ENCODE peak calls at places on chromosome 22, in four cellular contexts. One of them, this sample, is unnamed.

GRCh38 chr22:43582394-43582793 is 170.6 kb downstream of the MPPED1 start:
- DNase-seq in gastrocnemius medialis: no peak
- DNase-seq in PC-9: no peak
- DNase-seq in neural progenitor cell: no peak
- DNase-seq in this sample: no peak

GRCh38 chr22:49026476-49027121 is 801.1 kb downstream of the BRD1 start:
- DNase-seq in gastrocnemius medialis: no peak
- DNase-seq in PC-9: no peak
- DNase-seq in neural progenitor cell: peak; percentile 45
- DNase-seq in this sample: no peak

GRCh38 chr22:48941903-48942625 is 885.6 kb downstream of the BRD1 start:
- DNase-seq in gastrocnemius medialis: no peak
- DNase-seq in PC-9: no peak
- DNase-seq in neural progenitor cell: no peak
- DNase-seq in this sample: no peak

GRCh38 chr22:39746600-39747262 is 146.8 kb downstream of the ENTHD1 start:
- DNase-seq in gastrocnemius medialis: no peak
- DNase-seq in PC-9: no peak
- DNase-seq in neural progenitor cell: no peak
- DNase-seq in this sample: no peak

GRCh38 chr22:44628856-44629255 is 73.1 kb upstream of the PRR5 start:
- DNase-seq in gastrocnemius medialis: no peak
- DNase-seq in PC-9: no peak
- DNase-seq in neural progenitor cell: no peak
- DNase-seq in this sample: no peak

GRCh38 chr22:36328635-36329216 is 59.0 kb downstream of the MYH9 start:
- DNase-seq in gastrocnemius medialis: peak; percentile 79
- DNase-seq in PC-9: peak; percentile 50
- DNase-seq in neural progenitor cell: no peak
- DNase-seq in this sample: peak; percentile 88

GRCh38 chr22:27995801-27996528 is 76.9 kb upstream of the PITPNB start:
- DNase-seq in gastrocnemius medialis: no peak
- DNase-seq in PC-9: no peak
- DNase-seq in neural progenitor cell: no peak
- DNase-seq in this sample: peak; percentile 10

GRCh38 chr22:45645526-45646414 is 25.9 kb upstream of the ATXN10 start:
- DNase-seq in gastrocnemius medialis: peak; percentile 49
- DNase-seq in PC-9: peak; percentile 37
- DNase-seq in neural progenitor cell: peak; percentile 86
- DNase-seq in this sample: peak; percentile 46

GRCh38 chr22:46178755-46179505 is 28.6 kb downstream of the PPARA start:
- DNase-seq in gastrocnemius medialis: no peak
- DNase-seq in PC-9: no peak
- DNase-seq in neural progenitor cell: no peak
- DNase-seq in this sample: no peak

GRCh38 chr22:48724899-48725298 is 1102.8 kb downstream of the BRD1 start:
- DNase-seq in gastrocnemius medialis: no peak
- DNase-seq in PC-9: no peak
- DNase-seq in neural progenitor cell: no peak
- DNase-seq in this sample: no peak

GRCh38 chr22:41876275-41876674 is 38.6 kb downstream of the SHISA8 start:
- DNase-seq in gastrocnemius medialis: no peak
- DNase-seq in PC-9: no peak
- DNase-seq in neural progenitor cell: no peak
- DNase-seq in this sample: no peak

GRCh38 chr22:24466831-24467249 is 28.3 kb upstream of the UPB1 start:
- DNase-seq in gastrocnemius medialis: no peak
- DNase-seq in PC-9: peak; percentile 63
- DNase-seq in neural progenitor cell: peak; percentile 54
- DNase-seq in this sample: peak; percentile 33
- TF ChIP-seq CTCF in gastrocnemius medialis: no peak
- TF ChIP-seq CTCF in PC-9: no peak
- TF ChIP-seq CTCF in neural progenitor cell: no peak
- TF ChIP-seq CTCF in this sample: no peak

DNA sequence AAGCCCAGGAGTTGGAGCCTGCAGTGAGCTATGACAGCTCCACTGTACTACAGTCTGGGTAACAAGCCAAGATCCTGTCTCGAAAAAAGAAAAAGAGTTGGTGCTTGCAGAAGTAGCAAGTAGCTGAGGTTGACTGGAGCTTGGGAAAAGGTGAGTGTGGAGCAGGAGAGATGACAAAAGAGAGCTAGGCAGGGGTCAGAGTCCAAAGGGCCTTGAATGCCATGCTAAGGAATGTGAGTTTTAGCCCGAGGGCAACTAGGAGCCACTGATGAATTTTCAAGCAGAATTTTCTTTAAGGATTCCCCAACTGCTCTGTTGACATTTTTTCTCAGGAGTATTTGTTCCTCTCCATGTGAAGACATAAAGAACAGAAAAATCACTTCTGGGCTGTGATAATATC is 3.1 kb downstream of the AP1B1 start:
- DNase-seq in gastrocnemius medialis: no peak
- DNase-seq in PC-9: no peak
- DNase-seq in neural progenitor cell: no peak
- DNase-seq in this sample: no peak
- H3K4me3 ChIP-seq in gastrocnemius medialis: no peak overlapping the region
- H3K4me3 ChIP-seq in PC-9: no peak overlapping the region
- H3K4me3 ChIP-seq in neural progenitor cell: no peak overlapping the region
- H3K4me3 ChIP-seq in this sample: no peak overlapping the region

GRCh38 chr22:19641983-19642451 is 72.3 kb upstream of the SEPTIN5 start:
- DNase-seq in gastrocnemius medialis: no peak
- DNase-seq in PC-9: no peak
- DNase-seq in neural progenitor cell: no peak
- DNase-seq in this sample: no peak

GRCh38 chr22:19639610-19640135 is 74.6 kb upstream of the SEPTIN5 start:
- DNase-seq in gastrocnemius medialis: no peak
- DNase-seq in PC-9: no peak
- DNase-seq in neural progenitor cell: no peak
- DNase-seq in this sample: no peak

GRCh38 chr22:19640306-19640705 is 74.0 kb upstream of the SEPTIN5 start:
- DNase-seq in gastrocnemius medialis: no peak
- DNase-seq in PC-9: no peak
- DNase-seq in neural progenitor cell: no peak
- DNase-seq in this sample: no peak

GRCh38 chr22:19643448-19644313 is 70.6 kb upstream of the SEPTIN5 start:
- DNase-seq in gastrocnemius medialis: no peak
- DNase-seq in PC-9: no peak
- DNase-seq in neural progenitor cell: no peak
- DNase-seq in this sample: no peak

GRCh38 chr22:19641254-19641982 is 72.9 kb upstream of the SEPTIN5 start:
- DNase-seq in gastrocnemius medialis: no peak
- DNase-seq in PC-9: no peak
- DNase-seq in neural progenitor cell: peak; percentile 81
- DNase-seq in this sample: no peak
- TF ChIP-seq CTCF in gastrocnemius medialis: no peak
- TF ChIP-seq CTCF in PC-9: peak; percentile 39
- TF ChIP-seq CTCF in neural progenitor cell: peak; percentile 80
- TF ChIP-seq CTCF in this sample: no peak

GRCh38 chr22:24190566-24191208 is 9.4 kb downstream of the SUSD2 start:
- DNase-seq in gastrocnemius medialis: peak; percentile 10
- DNase-seq in PC-9: no peak
- DNase-seq in neural progenitor cell: no peak
- DNase-seq in this sample: peak; percentile 18
- H3K4me3 ChIP-seq in gastrocnemius medialis: no peak overlapping the region
- H3K4me3 ChIP-seq in PC-9: no peak overlapping the region
- H3K4me3 ChIP-seq in neural progenitor cell: no peak overlapping the region
- H3K4me3 ChIP-seq in this sample: no peak overlapping the region

GRCh38 chr22:33013051-33013450 is 45.1 kb downstream of the SYN3 start:
- DNase-seq in gastrocnemius medialis: no peak
- DNase-seq in PC-9: no peak
- DNase-seq in neural progenitor cell: no peak
- DNase-seq in this sample: no peak
- TF ChIP-seq CTCF in gastrocnemius medialis: no peak
- TF ChIP-seq CTCF in PC-9: peak; percentile 31
- TF ChIP-seq CTCF in neural progenitor cell: no peak
- TF ChIP-seq CTCF in this sample: no peak

GRCh38 chr22:37559901-37560681 is at the start of gene CDC42EP1:
- DNase-seq in gastrocnemius medialis: no peak
- DNase-seq in PC-9: peak; percentile 70
- DNase-seq in neural progenitor cell: peak; percentile 74
- DNase-seq in this sample: no peak
- H3K4me3 ChIP-seq in gastrocnemius medialis: peak within 1 kb of the TSS; percentile 67
- H3K4me3 ChIP-seq in PC-9: peak within 1 kb of the TSS; percentile 95
- H3K4me3 ChIP-seq in neural progenitor cell: peak within 1 kb of the TSS; percentile 59
- H3K4me3 ChIP-seq in this sample: peak within 1 kb of the TSS; percentile 99

This sample was measured in uterus.